ENCODE peak calls at places on chromosomes 3 and 15, in four cellular contexts. J, Q, R and O are unnamed samples.

GRCh38 chr3:41064526-41064925 is 134.8 kb upstream of the CTNNB1 start:
- DNase-seq in J (no peak), Q (no peak), R (no peak), O (no peak)

GRCh38 chr3:131535596-131535995 is 32.8 kb upstream of the MRPL3 start:
- DNase-seq in J (no peak), Q (no peak), R (no peak), O (no peak)

GRCh38 chr3:73622135-73622534 is 2.6 kb downstream of the PDZRN3 start:
- DNase-seq in J (no peak), Q (peak), R (no peak), O (peak)

GRCh38 chr3:119937229-119937628 is 155.3 kb downstream of the NR1I2 start:
- DNase-seq in J (no peak), Q (no peak), R (no peak), O (no peak)

GRCh38 chr15:41647269-41647668 is 12.9 kb upstream of the MGA start:
- DNase-seq in J (no peak), Q (no peak), R (no peak), O (no peak)

GRCh38 chr3:40521254-40521653 is 3.5 kb upstream of the ZNF621 start:
- DNase-seq in J (no peak), Q (no peak), R (no peak), O (no peak)

GRCh38 chr3:15726043-15726442 is 71.7 kb downstream of the ANKRD28 start:
- DNase-seq in J (no peak), Q (no peak), R (no peak), O (no peak)

GRCh38 chr3:94928921-94929320 is 866.1 kb downstream of the NSUN3 start:
- DNase-seq in J (peak), Q (peak), R (no peak), O (no peak)

GRCh38 chr15:65101891-65102708 is 12.9 kb downstream of the UBAP1L start:
- DNase-seq in J (no peak), Q (no peak), R (no peak), O (peak)

GRCh38 chr15:29106551-29107290 is 162.9 kb downstream of the NSMCE3 start:
- DNase-seq in J (no peak), Q (no peak), R (no peak), O (no peak)

GRCh38 chr3:136792931-136793330 is 26.0 kb upstream of the SLC35G2 start:
- DNase-seq in J (no peak), Q (no peak), R (no peak), O (no peak)

GRCh38 chr3:173913397-173913796 is 515.9 kb downstream of the NLGN1 start:
- DNase-seq in J (no peak), Q (no peak), R (no peak), O (no peak)

GRCh38 chr15:92448370-92448769 is 54.7 kb downstream of the ST8SIA2 start:
- DNase-seq in J (no peak), Q (no peak), R (no peak), O (no peak)

GRCh38 chr15:84893607-84894006 is 9.1 kb downstream of the SLC28A1 start:
- DNase-seq in J (no peak), Q (no peak), R (no peak), O (no peak)

GRCh38 chr15:68234060-68234459 is 4.5 kb upstream of the CLN6 start:
- DNase-seq in J (no peak), Q (no peak), R (no peak), O (no peak)

GRCh38 chr3:128318275-128318920 is 148.3 kb downstream of the DNAJB8 start:
- DNase-seq in J (no peak), Q (no peak), R (no peak), O (no peak)

GRCh38 chr3:188164248-188164687 is 10.3 kb downstream of the LPP start:
- DNase-seq in J (peak), Q (peak), R (no peak), O (no peak)

GRCh38 chr15:39919396-39919739 is 698 bp downstream of the GPR176 start:
- DNase-seq in J (no peak), Q (no peak), R (no peak), O (no peak)

DNA sequence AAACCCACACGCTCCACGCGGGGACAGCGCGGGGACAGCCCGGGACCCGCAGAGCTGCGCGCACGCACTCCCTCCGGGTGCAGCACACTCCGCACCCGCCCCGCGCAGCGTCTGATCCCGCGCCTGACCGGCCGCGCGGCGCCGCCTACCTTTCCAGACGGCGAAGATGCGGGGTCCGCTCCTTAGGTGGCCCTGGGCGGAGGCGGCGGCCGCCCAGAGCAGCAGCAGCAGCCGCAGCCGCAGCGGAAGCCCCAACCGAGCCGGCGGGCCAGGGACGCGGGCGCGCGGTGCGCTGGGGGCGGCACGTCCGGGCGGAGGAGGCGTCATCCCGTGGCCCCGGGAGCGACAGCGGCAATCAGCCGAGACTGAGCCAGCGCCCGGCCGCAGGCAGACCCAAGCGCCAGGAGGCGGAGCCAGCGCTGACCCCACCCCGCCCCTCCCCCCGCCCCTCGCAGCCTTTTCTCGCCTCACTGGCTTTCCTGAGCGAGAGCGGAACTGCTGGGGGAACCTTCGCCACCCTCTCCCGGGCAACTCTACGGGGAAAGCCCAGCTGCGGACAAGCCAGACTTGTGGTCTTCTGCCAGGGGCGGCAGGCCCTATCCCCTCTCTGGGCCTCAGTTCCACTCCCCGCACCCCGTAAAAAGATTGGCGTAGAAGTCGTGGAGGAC is at the start of gene SEMA7A:
- DNase-seq in J (peak), Q (peak), R (peak), O (peak)
- TF ChIP-seq HMGXB4 in J (no peak), Q (peak), R (no peak), O (peak)

DNA sequence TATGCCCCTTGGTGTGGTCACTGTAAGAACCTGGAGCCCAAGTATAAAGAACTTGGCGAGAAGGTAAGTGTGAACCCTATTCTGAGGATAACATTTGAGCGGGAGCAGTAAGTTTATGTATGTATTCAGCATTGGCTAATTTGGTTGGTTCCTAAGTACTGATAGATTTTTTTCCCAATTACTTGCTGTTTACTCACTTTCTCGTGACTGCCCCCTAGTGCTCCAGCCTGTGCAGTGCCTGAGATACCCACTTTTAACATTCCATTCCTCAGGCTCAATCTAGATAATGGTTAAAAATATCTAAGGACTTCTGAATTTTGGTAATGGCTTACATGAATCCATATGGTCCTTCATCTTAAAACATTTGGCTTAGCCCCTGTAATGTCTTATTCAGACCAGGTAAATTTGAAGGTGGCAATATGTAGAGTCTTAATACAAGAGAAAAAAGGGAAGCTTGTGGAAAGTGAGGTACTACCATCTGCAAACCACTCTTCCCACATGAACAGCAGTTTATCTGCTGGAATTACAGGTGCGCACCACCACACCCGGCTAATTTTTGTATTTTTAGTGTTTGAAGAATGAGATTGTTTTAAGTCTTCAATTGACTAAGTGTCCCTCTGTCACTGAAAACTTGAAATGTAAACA is 7.1 kb downstream of the ELL3 start:
- DNase-seq in J (peak), Q (peak), R (peak), O (peak)
- TF ChIP-seq HMGXB4 in J (no peak), Q (no peak), R (no peak), O (no peak)

GRCh38 chr15:50280271-50280670 is 14.7 kb upstream of the HDC start:
- DNase-seq in J (no peak), Q (no peak), R (no peak), O (no peak)
- TF ChIP-seq HMGXB4 in J (no peak), Q (no peak), R (no peak), O (no peak)

DNA sequence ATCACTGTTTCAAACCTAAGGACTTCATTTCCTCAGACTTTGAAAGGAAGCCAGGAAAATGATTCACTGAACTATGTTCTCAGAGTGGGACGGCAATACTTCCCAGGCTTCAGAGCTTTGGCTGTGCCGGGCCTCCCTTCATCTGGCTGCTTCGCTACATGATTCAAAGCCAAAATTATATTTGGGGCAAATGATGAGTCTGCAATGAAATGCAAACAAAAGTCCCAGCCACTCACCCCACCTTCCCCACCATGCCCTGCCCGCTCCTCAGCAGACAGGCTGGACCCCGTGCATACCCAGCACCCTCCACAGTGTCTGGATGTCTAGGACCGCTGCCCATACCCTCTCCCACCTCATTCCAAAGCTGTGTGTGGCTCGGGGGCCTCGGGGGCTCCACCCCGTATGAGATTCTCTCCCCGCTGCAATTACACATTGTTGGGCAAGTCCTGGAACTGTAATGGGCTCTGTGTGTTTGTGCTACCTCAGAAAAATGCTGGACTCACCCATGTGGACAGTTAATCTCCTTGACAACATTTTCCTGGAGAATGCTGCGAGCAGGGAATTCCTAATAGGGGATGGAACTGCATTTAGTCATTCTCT is 32.2 kb downstream of the ATP10A start:
- DNase-seq in J (peak), Q (no peak), R (no peak), O (no peak)
- TF ChIP-seq HMGXB4 in J (no peak), Q (no peak), R (no peak), O (no peak)